ENCODE peak calls at places on chromosomes 3 and 15, in five cellular contexts. Q is GM12878, X is trophoblast cell, I is H9, S is IMR-90. U is an unnamed sample.

GRCh38 chr3:44021646-44022594 is 219.8 kb upstream of the TOPAZ1 start:
- DNase-seq in Q (no peak), X (no peak), I (no peak), S (no peak), U (peak)

GRCh38 chr3:8856721-8857120 is 87.3 kb upstream of the OXTR start:
- DNase-seq in Q (no peak), X (no peak), I (no peak), S (peak), U (no peak)

GRCh38 chr3:44926172-44926571 is 49.8 kb downstream of the ZDHHC3 start:
- DNase-seq in Q (no peak), X (no peak), I (no peak), S (no peak), U (no peak)

GRCh38 chr3:64150527-64151238 is 74.6 kb downstream of the PRICKLE2 start:
- DNase-seq in Q (no peak), X (peak), I (no peak), S (peak), U (peak)

GRCh38 chr3:4834403-4834866 is 144.8 kb upstream of the BHLHE40 start:
- DNase-seq in Q (no peak), X (no peak), I (no peak), S (peak), U (no peak)

GRCh38 chr3:183583331-183584245 is 28.1 kb upstream of the KLHL6 start:
- DNase-seq in Q (no peak), X (no peak), I (no peak), S (no peak), U (no peak)

GRCh38 chr15:98964461-98965454 is 42.8 kb downstream of the PGPEP1L start:
- DNase-seq in Q (no peak), X (no peak), I (no peak), S (no peak), U (no peak)

GRCh38 chr3:99484871-99485270 is 153.5 kb upstream of the COL8A1 start:
- DNase-seq in Q (no peak), X (no peak), I (no peak), S (peak), U (peak)

GRCh38 chr3:32297366-32297765 is 58.9 kb downstream of the CMTM8 start:
- DNase-seq in Q (no peak), X (peak), I (no peak), S (no peak), U (no peak)

GRCh38 chr15:100781061-100781960 is 98.3 kb upstream of the ALDH1A3 start:
- DNase-seq in Q (no peak), X (no peak), I (no peak), S (no peak), U (no peak)

GRCh38 chr3:151203053-151203420 is at the start of gene GPR171:
- DNase-seq in Q (peak), X (no peak), I (no peak), S (no peak), U (no peak)

GRCh38 chr3:73037369-73037699 is 24.1 kb upstream of the EBLN2 start:
- DNase-seq in Q (no peak), X (no peak), I (no peak), S (peak), U (peak)

GRCh38 chr15:84748274-84749110 is at the start of gene ZNF592:
- DNase-seq in Q (no peak), X (peak), I (peak), S (peak), U (peak)

GRCh38 chr3:110816008-110816407 is 255.6 kb upstream of the NECTIN3 start:
- DNase-seq in Q (no peak), X (no peak), I (no peak), S (peak), U (no peak)
- H2AFZ ChIP-seq in Q (no peak), X (no peak), I (no peak), S (no peak), U (no peak)

GRCh38 chr3:39180183-39180545 is 12.2 kb downstream of the XIRP1 start:
- DNase-seq in Q (no peak), X (peak), I (no peak), S (no peak), U (no peak)
- H3K27ac ChIP-seq in Q (no peak), X (peak), I (no peak), S (no peak), U (no peak)

GRCh38 chr15:63340353-63340752 is 41.3 kb downstream of the CA12 start:
- DNase-seq in Q (no peak), X (no peak), I (no peak), S (no peak), U (no peak)
- H3K9ac ChIP-seq in Q (no peak), X (no peak), I (no peak), S (no peak), U (no peak)

DNA sequence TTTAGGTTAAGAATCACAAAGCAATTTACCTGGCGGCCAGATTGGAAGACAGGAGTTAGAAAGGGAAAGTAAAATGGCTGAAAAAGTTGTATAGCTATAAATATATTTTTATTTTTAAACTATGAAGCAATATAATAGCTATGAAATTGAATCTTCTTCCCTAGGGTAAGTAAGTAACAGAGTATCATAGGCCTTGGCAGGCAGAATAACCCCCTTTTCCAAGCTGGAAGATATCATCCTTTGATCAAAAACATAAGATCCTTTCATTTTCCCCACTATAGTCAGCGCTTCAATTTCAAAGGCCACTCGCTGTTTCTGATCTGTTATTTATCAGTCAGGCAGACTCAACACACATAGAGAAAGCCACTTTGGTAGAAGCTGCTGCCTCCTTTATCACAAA is 74.1 kb upstream of the UBE2E2 start:
- DNase-seq in Q (no peak), X (no peak), I (no peak), S (no peak), U (peak)
- H2AFZ ChIP-seq in Q (peak), X (no peak), I (no peak), S (no peak), U (peak)

DNA sequence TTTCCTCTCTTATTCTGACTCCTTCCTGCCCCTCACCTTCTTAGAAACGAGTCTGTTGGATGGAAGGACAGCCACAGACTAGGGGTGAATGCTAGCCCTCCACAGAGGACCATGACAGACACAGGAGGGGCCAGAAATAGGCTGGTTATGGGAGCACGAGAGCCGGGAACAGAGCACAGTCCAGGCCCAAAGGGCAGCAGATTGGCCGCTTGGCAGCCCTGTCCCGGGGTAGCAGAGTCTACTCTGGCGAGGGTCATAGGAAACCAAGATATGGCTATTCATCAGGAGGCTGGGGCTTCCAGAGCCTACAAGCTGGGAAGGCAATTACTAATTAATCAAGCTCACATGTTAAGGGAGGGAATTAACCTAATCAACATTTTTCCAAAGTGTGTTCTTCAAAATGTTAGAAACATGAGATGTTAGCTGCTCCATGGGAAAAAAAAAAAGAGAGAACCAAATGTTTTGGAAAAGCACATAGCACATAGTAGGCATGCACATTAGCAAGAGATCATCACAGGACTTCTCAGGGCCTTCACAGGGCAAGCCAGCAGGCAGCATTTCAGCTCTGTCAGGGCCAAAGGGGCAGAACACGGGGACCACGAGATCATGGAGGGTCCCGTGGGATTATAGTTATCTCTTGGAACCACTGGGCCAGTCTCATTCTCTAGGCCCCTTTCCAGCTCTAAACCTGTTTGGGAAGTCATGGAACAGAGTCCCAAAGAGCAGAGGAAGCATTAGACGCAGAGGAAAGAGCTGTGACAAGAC is 13.3 kb downstream of the SEMA3G start:
- DNase-seq in Q (no peak), X (no peak), I (no peak), S (no peak), U (no peak)
- H3K27ac ChIP-seq in Q (no peak), X (no peak), I (no peak), S (no peak), U (no peak)

GRCh38 chr15:34799825-34800168 is 4.4 kb upstream of the ACTC1 start:
- DNase-seq in Q (no peak), X (no peak), I (no peak), S (no peak), U (no peak)
- H3K9ac ChIP-seq in Q (no peak), X (no peak), I (no peak), S (no peak), U (no peak)

DNA sequence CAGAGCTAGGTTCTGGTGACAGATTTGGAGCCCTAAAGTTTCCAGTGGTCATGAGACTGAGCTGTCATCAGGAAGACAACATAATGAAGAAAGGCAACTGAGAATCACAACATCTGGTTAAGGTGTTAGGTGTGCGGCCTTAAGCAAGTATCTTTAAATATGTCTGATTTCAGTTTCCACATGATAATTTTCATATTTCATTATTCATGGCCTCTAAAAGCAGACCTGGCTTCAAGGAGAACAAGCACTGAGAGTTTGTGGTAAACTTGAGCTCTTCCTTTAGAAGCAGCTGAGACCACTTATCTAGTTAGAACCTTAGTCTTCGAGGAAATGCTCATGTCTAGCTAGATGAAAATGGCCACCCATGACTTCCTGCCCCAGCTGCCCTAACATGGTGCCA is 25.7 kb upstream of the MYLK start:
- DNase-seq in Q (peak), X (no peak), I (no peak), S (no peak), U (no peak)
- H2AFZ ChIP-seq in Q (no peak), X (no peak), I (no peak), S (no peak), U (no peak)